ENCODE peak calls at places on chromosomes 4 and X, in ten cellular contexts. One of them, this sample, is unnamed.

GRCh38 chr4:176340871-176341685 is 21.3 kb downstream of the SPCS3 start:
- DNase-seq in brain microvascular endothelial cell: peak
- DNase-seq in ovary: no peak
- DNase-seq in suprapubic skin: no peak
- DNase-seq in HL-60: no peak
- DNase-seq in IMR-90: peak
- DNase-seq in A673: peak
- DNase-seq in GM23248: peak
- DNase-seq in heart left ventricle: no peak
- DNase-seq in hepatocyte: peak
- DNase-seq in this sample: peak

GRCh38 chr4:16537926-16538325 is 311.7 kb upstream of the TAPT1 start:
- DNase-seq in brain microvascular endothelial cell: no peak
- DNase-seq in ovary: no peak
- DNase-seq in suprapubic skin: no peak
- DNase-seq in HL-60: no peak
- DNase-seq in IMR-90: no peak
- DNase-seq in A673: no peak
- DNase-seq in GM23248: peak
- DNase-seq in heart left ventricle: no peak
- DNase-seq in hepatocyte: no peak
- DNase-seq in this sample: no peak

GRCh38 chrX:7242613-7243012 is 94.7 kb upstream of the PUDP start:
- DNase-seq in brain microvascular endothelial cell: no peak
- DNase-seq in ovary: no peak
- DNase-seq in suprapubic skin: no peak
- DNase-seq in HL-60: no peak
- DNase-seq in IMR-90: no peak
- DNase-seq in A673: no peak
- DNase-seq in GM23248: no peak
- DNase-seq in heart left ventricle: no peak
- DNase-seq in hepatocyte: no peak
- DNase-seq in this sample: no peak

GRCh38 chr4:17153572-17153971 is 255.1 kb upstream of the LDB2 start:
- DNase-seq in brain microvascular endothelial cell: no peak
- DNase-seq in ovary: no peak
- DNase-seq in suprapubic skin: no peak
- DNase-seq in HL-60: no peak
- DNase-seq in IMR-90: no peak
- DNase-seq in A673: no peak
- DNase-seq in GM23248: no peak
- DNase-seq in heart left ventricle: no peak
- DNase-seq in hepatocyte: no peak
- DNase-seq in this sample: no peak

GRCh38 chr4:128573781-128574508 is 235.6 kb upstream of the JADE1 start:
- DNase-seq in brain microvascular endothelial cell: peak
- DNase-seq in ovary: no peak
- DNase-seq in suprapubic skin: no peak
- DNase-seq in HL-60: no peak
- DNase-seq in IMR-90: peak
- DNase-seq in A673: no peak
- DNase-seq in GM23248: peak
- DNase-seq in heart left ventricle: no peak
- DNase-seq in hepatocyte: peak
- DNase-seq in this sample: no peak

GRCh38 chr4:13766722-13767495 is 139.4 kb upstream of the BOD1L1 start:
- DNase-seq in brain microvascular endothelial cell: no peak
- DNase-seq in ovary: no peak
- DNase-seq in suprapubic skin: no peak
- DNase-seq in HL-60: no peak
- DNase-seq in IMR-90: no peak
- DNase-seq in A673: no peak
- DNase-seq in GM23248: no peak
- DNase-seq in heart left ventricle: no peak
- DNase-seq in hepatocyte: no peak
- DNase-seq in this sample: no peak

GRCh38 chrX:12611471-12611870 is 179.7 kb upstream of the PRPS2 start:
- DNase-seq in brain microvascular endothelial cell: no peak
- DNase-seq in ovary: no peak
- DNase-seq in suprapubic skin: no peak
- DNase-seq in HL-60: no peak
- DNase-seq in IMR-90: no peak
- DNase-seq in A673: no peak
- DNase-seq in GM23248: no peak
- DNase-seq in heart left ventricle: no peak
- DNase-seq in hepatocyte: no peak
- DNase-seq in this sample: no peak

GRCh38 chrX:32687379-32687778 is 524.0 kb downstream of the DMD start:
- DNase-seq in brain microvascular endothelial cell: no peak
- DNase-seq in ovary: no peak
- DNase-seq in suprapubic skin: no peak
- DNase-seq in HL-60: no peak
- DNase-seq in IMR-90: no peak
- DNase-seq in A673: peak
- DNase-seq in GM23248: no peak
- DNase-seq in heart left ventricle: no peak
- DNase-seq in hepatocyte: no peak
- DNase-seq in this sample: no peak

GRCh38 chr4:57061395-57061794 is 48.8 kb downstream of the IGFBP7 start:
- DNase-seq in brain microvascular endothelial cell: peak
- DNase-seq in ovary: no peak
- DNase-seq in suprapubic skin: no peak
- DNase-seq in HL-60: no peak
- DNase-seq in IMR-90: peak
- DNase-seq in A673: no peak
- DNase-seq in GM23248: peak
- DNase-seq in heart left ventricle: no peak
- DNase-seq in hepatocyte: no peak
- DNase-seq in this sample: no peak

GRCh38 chrX:25523574-25523973 is 507.8 kb upstream of the ARX start:
- DNase-seq in brain microvascular endothelial cell: peak
- DNase-seq in ovary: no peak
- DNase-seq in suprapubic skin: no peak
- DNase-seq in HL-60: no peak
- DNase-seq in IMR-90: peak
- DNase-seq in A673: peak
- DNase-seq in GM23248: peak
- DNase-seq in heart left ventricle: no peak
- DNase-seq in hepatocyte: peak
- DNase-seq in this sample: peak

GRCh38 chr4:153916273-153916755 is 127.4 kb upstream of the SFRP2 start:
- DNase-seq in brain microvascular endothelial cell: no peak
- DNase-seq in ovary: no peak
- DNase-seq in suprapubic skin: no peak
- DNase-seq in HL-60: no peak
- DNase-seq in IMR-90: no peak
- DNase-seq in A673: no peak
- DNase-seq in GM23248: peak
- DNase-seq in heart left ventricle: no peak
- DNase-seq in hepatocyte: no peak
- DNase-seq in this sample: no peak

GRCh38 chr4:7945709-7946380 is 6.2 kb upstream of the AFAP1 start:
- DNase-seq in brain microvascular endothelial cell: no peak
- DNase-seq in ovary: no peak
- DNase-seq in suprapubic skin: no peak
- DNase-seq in HL-60: no peak
- DNase-seq in IMR-90: no peak
- DNase-seq in A673: no peak
- DNase-seq in GM23248: no peak
- DNase-seq in heart left ventricle: no peak
- DNase-seq in hepatocyte: no peak
- DNase-seq in this sample: no peak

GRCh38 chrX:41002021-41002420 is 83.2 kb upstream of the USP9X start:
- DNase-seq in brain microvascular endothelial cell: no peak
- DNase-seq in ovary: no peak
- DNase-seq in suprapubic skin: no peak
- DNase-seq in HL-60: no peak
- DNase-seq in IMR-90: no peak
- DNase-seq in A673: no peak
- DNase-seq in GM23248: no peak
- DNase-seq in heart left ventricle: no peak
- DNase-seq in hepatocyte: peak
- DNase-seq in this sample: no peak

GRCh38 chrX:44183329-44183728 is 160.1 kb downstream of the EFHC2 start:
- DNase-seq in brain microvascular endothelial cell: no peak
- DNase-seq in ovary: no peak
- DNase-seq in suprapubic skin: no peak
- DNase-seq in HL-60: no peak
- DNase-seq in IMR-90: no peak
- DNase-seq in A673: no peak
- DNase-seq in GM23248: no peak
- DNase-seq in heart left ventricle: no peak
- DNase-seq in hepatocyte: no peak
- DNase-seq in this sample: no peak

GRCh38 chr4:91471280-91471679 is 832.5 kb upstream of the GRID2 start:
- DNase-seq in brain microvascular endothelial cell: no peak
- DNase-seq in ovary: no peak
- DNase-seq in suprapubic skin: no peak
- DNase-seq in HL-60: no peak
- DNase-seq in IMR-90: no peak
- DNase-seq in A673: no peak
- DNase-seq in GM23248: no peak
- DNase-seq in heart left ventricle: no peak
- DNase-seq in hepatocyte: no peak
- DNase-seq in this sample: no peak

DNA sequence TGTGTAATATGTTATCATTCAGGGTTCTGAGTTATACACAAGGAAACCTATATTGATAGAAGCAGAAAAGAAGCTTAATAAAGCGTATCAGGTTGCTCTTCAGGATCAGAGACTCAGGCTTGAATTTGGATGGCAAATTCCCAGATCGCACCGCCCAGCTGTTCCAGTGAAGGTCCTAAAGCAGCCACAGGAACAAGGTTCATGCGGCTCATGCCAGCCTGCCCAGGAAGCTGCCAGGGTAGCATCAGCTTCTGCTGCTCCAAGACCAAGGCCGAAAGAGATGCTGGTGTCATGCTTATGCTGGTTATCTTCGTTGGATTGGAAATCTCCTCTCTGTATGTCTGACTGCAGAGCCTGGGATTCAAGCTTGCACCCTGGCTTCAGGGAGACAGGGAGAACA is 127.7 kb downstream of the MANBA start:
- DNase-seq in brain microvascular endothelial cell: no peak
- DNase-seq in ovary: no peak
- DNase-seq in suprapubic skin: no peak
- DNase-seq in HL-60: no peak
- DNase-seq in IMR-90: no peak
- DNase-seq in A673: no peak
- DNase-seq in GM23248: no peak
- DNase-seq in heart left ventricle: no peak
- DNase-seq in hepatocyte: no peak
- DNase-seq in this sample: no peak
- H3K4me3 ChIP-seq in brain microvascular endothelial cell: no peak
- H3K4me3 ChIP-seq in ovary: no peak
- H3K4me3 ChIP-seq in suprapubic skin: no peak
- H3K4me3 ChIP-seq in HL-60: no peak
- H3K4me3 ChIP-seq in IMR-90: no peak
- H3K4me3 ChIP-seq in A673: no peak
- H3K4me3 ChIP-seq in GM23248: no peak
- H3K4me3 ChIP-seq in heart left ventricle: no peak
- H3K4me3 ChIP-seq in hepatocyte: no peak
- H3K4me3 ChIP-seq in this sample: no peak

GRCh38 chr4:180058731-180059215 is 2184.4 kb upstream of the TENM3 start:
- DNase-seq in brain microvascular endothelial cell: no peak
- DNase-seq in ovary: no peak
- DNase-seq in suprapubic skin: no peak
- DNase-seq in HL-60: no peak
- DNase-seq in IMR-90: peak
- DNase-seq in A673: peak
- DNase-seq in GM23248: peak
- DNase-seq in heart left ventricle: peak
- DNase-seq in hepatocyte: peak
- DNase-seq in this sample: no peak

GRCh38 chr4:180060159-180060889 is 2182.9 kb upstream of the TENM3 start:
- DNase-seq in brain microvascular endothelial cell: no peak
- DNase-seq in ovary: no peak
- DNase-seq in suprapubic skin: no peak
- DNase-seq in HL-60: no peak
- DNase-seq in IMR-90: peak
- DNase-seq in A673: peak
- DNase-seq in GM23248: peak
- DNase-seq in heart left ventricle: no peak
- DNase-seq in hepatocyte: peak
- DNase-seq in this sample: no peak

GRCh38 chr4:180057891-180058643 is 2185.1 kb upstream of the TENM3 start:
- DNase-seq in brain microvascular endothelial cell: no peak
- DNase-seq in ovary: no peak
- DNase-seq in suprapubic skin: no peak
- DNase-seq in HL-60: no peak
- DNase-seq in IMR-90: no peak
- DNase-seq in A673: peak
- DNase-seq in GM23248: peak
- DNase-seq in heart left ventricle: peak
- DNase-seq in hepatocyte: peak
- DNase-seq in this sample: no peak

GRCh38 chr4:180057198-180057821 is 2185.9 kb upstream of the TENM3 start:
- DNase-seq in brain microvascular endothelial cell: no peak
- DNase-seq in ovary: no peak
- DNase-seq in suprapubic skin: no peak
- DNase-seq in HL-60: no peak
- DNase-seq in IMR-90: no peak
- DNase-seq in A673: peak
- DNase-seq in GM23248: peak
- DNase-seq in heart left ventricle: no peak
- DNase-seq in hepatocyte: no peak
- DNase-seq in this sample: peak

GRCh38 chr4:180059216-180059881 is 2183.9 kb upstream of the TENM3 start:
- DNase-seq in brain microvascular endothelial cell: no peak
- DNase-seq in ovary: no peak
- DNase-seq in suprapubic skin: no peak
- DNase-seq in HL-60: no peak
- DNase-seq in IMR-90: no peak
- DNase-seq in A673: peak
- DNase-seq in GM23248: peak
- DNase-seq in heart left ventricle: no peak
- DNase-seq in hepatocyte: peak
- DNase-seq in this sample: no peak
- H3K4me3 ChIP-seq in brain microvascular endothelial cell: peak
- H3K4me3 ChIP-seq in ovary: peak
- H3K4me3 ChIP-seq in suprapubic skin: peak
- H3K4me3 ChIP-seq in HL-60: peak
- H3K4me3 ChIP-seq in IMR-90: peak
- H3K4me3 ChIP-seq in A673: peak
- H3K4me3 ChIP-seq in GM23248: peak
- H3K4me3 ChIP-seq in heart left ventricle: peak
- H3K4me3 ChIP-seq in hepatocyte: peak
- H3K4me3 ChIP-seq in this sample: no peak

GRCh38 chr4:168877407-168877778 is 132.7 kb downstream of the CBR4 start:
- DNase-seq in brain microvascular endothelial cell: no peak
- DNase-seq in ovary: no peak
- DNase-seq in suprapubic skin: no peak
- DNase-seq in HL-60: no peak
- DNase-seq in IMR-90: no peak
- DNase-seq in A673: no peak
- DNase-seq in GM23248: no peak
- DNase-seq in heart left ventricle: no peak
- DNase-seq in hepatocyte: no peak
- DNase-seq in this sample: no peak
- H3K4me3 ChIP-seq in brain microvascular endothelial cell: peak
- H3K4me3 ChIP-seq in ovary: peak
- H3K4me3 ChIP-seq in suprapubic skin: peak
- H3K4me3 ChIP-seq in HL-60: no peak
- H3K4me3 ChIP-seq in IMR-90: no peak
- H3K4me3 ChIP-seq in A673: peak
- H3K4me3 ChIP-seq in GM23248: peak
- H3K4me3 ChIP-seq in heart left ventricle: peak
- H3K4me3 ChIP-seq in hepatocyte: no peak
- H3K4me3 ChIP-seq in this sample: no peak

GRCh38 chr4:38023347-38024202 is 63.4 kb downstream of the PTTG2 start:
- DNase-seq in brain microvascular endothelial cell: no peak
- DNase-seq in ovary: no peak
- DNase-seq in suprapubic skin: no peak
- DNase-seq in HL-60: peak
- DNase-seq in IMR-90: no peak
- DNase-seq in A673: no peak
- DNase-seq in GM23248: no peak
- DNase-seq in heart left ventricle: no peak
- DNase-seq in hepatocyte: no peak
- DNase-seq in this sample: no peak
- H3K4me3 ChIP-seq in brain microvascular endothelial cell: no peak
- H3K4me3 ChIP-seq in ovary: no peak
- H3K4me3 ChIP-seq in suprapubic skin: no peak
- H3K4me3 ChIP-seq in HL-60: no peak
- H3K4me3 ChIP-seq in IMR-90: no peak
- H3K4me3 ChIP-seq in A673: no peak
- H3K4me3 ChIP-seq in GM23248: no peak
- H3K4me3 ChIP-seq in heart left ventricle: no peak
- H3K4me3 ChIP-seq in hepatocyte: no peak
- H3K4me3 ChIP-seq in this sample: no peak

This sample was measured in Jurkat, Clone E6-1.